ENCODE peak calls at places on chromosomes 12 and 14, in six cellular contexts. One of them, this sample, is unnamed.
A peak's percentile ranks its signal among the peaks of the same experiment; 100 is the strongest.

GRCh38 chr12:132143328-132144071 is 619 bp downstream of the DDX51 start:
- DNase-seq in adrenal gland: no peak
- DNase-seq in ovary: no peak
- DNase-seq in HepG2: no peak
- DNase-seq in testis: no peak
- DNase-seq in tibial nerve: no peak
- DNase-seq in this sample: no peak

GRCh38 chr12:124464062-124464461 is 103.3 kb downstream of the NCOR2 start:
- DNase-seq in tibial nerve: no peak
- DNase-seq in HepG2: no peak
- DNase-seq in ovary: peak; percentile 29
- DNase-seq in adrenal gland: no peak
- DNase-seq in testis: peak; percentile 69
- DNase-seq in this sample: no peak

GRCh38 chr12:43551971-43552559 is at the start of gene ADAMTS20:
- DNase-seq in adrenal gland: no peak
- DNase-seq in HepG2: no peak
- DNase-seq in ovary: no peak
- DNase-seq in testis: peak; percentile 43
- DNase-seq in tibial nerve: no peak
- DNase-seq in this sample: no peak

GRCh38 chr14:101965796-101966718 is 1.7 kb downstream of the DYNC1H1 start:
- DNase-seq in ovary: no peak
- DNase-seq in tibial nerve: no peak
- DNase-seq in testis: no peak
- DNase-seq in HepG2: no peak
- DNase-seq in adrenal gland: no peak
- DNase-seq in this sample: no peak

GRCh38 chr14:65479386-65479785 is 66.9 kb downstream of the FUT8 start:
- DNase-seq in adrenal gland: no peak
- DNase-seq in ovary: no peak
- DNase-seq in testis: no peak
- DNase-seq in tibial nerve: no peak
- DNase-seq in HepG2: no peak
- DNase-seq in this sample: no peak

GRCh38 chr12:67705394-67706370 is 57.1 kb downstream of the DYRK2 start:
- DNase-seq in adrenal gland: no peak
- DNase-seq in HepG2: no peak
- DNase-seq in ovary: no peak
- DNase-seq in testis: no peak
- DNase-seq in tibial nerve: no peak
- DNase-seq in this sample: no peak

GRCh38 chr12:32533971-32534590 is 134.7 kb downstream of the FGD4 start:
- DNase-seq in ovary: peak; percentile 53
- DNase-seq in testis: peak; percentile 82
- DNase-seq in HepG2: peak; percentile 94
- DNase-seq in adrenal gland: peak; percentile 76
- DNase-seq in tibial nerve: peak; percentile 53
- DNase-seq in this sample: peak; percentile 55

GRCh38 chr12:96020314-96021003 is 14.9 kb downstream of the LTA4H start:
- DNase-seq in tibial nerve: no peak
- DNase-seq in testis: no peak
- DNase-seq in ovary: no peak
- DNase-seq in HepG2: no peak
- DNase-seq in adrenal gland: no peak
- DNase-seq in this sample: no peak

GRCh38 chr12:106301611-106302321 is 767 bp upstream of the TCP11L2 start:
- DNase-seq in tibial nerve: peak; percentile 44
- DNase-seq in adrenal gland: peak; percentile 37
- DNase-seq in testis: peak; percentile 51
- DNase-seq in ovary: no peak
- DNase-seq in HepG2: no peak
- DNase-seq in this sample: peak; percentile 22

GRCh38 chr12:62767946-62768345 is 167.0 kb downstream of the PPM1H start:
- DNase-seq in ovary: no peak
- DNase-seq in tibial nerve: no peak
- DNase-seq in testis: no peak
- DNase-seq in HepG2: no peak
- DNase-seq in adrenal gland: no peak
- DNase-seq in this sample: no peak

GRCh38 chr14:74583689-74584434 is 28.2 kb downstream of the LTBP2 start:
- DNase-seq in testis: no peak
- DNase-seq in ovary: peak; percentile 28
- DNase-seq in adrenal gland: no peak
- DNase-seq in tibial nerve: no peak
- DNase-seq in HepG2: no peak
- DNase-seq in this sample: peak; percentile 82

GRCh38 chr14:104879201-104879982 is 14.3 kb downstream of the CEP170B start:
- DNase-seq in testis: no peak
- DNase-seq in tibial nerve: no peak
- DNase-seq in ovary: peak; percentile 16
- DNase-seq in HepG2: no peak
- DNase-seq in adrenal gland: no peak
- DNase-seq in this sample: no peak

GRCh38 chr14:103550451-103551337 is 11.8 kb downstream of the BAG5 start:
- DNase-seq in ovary: peak; percentile 35
- DNase-seq in adrenal gland: no peak
- DNase-seq in tibial nerve: no peak
- DNase-seq in HepG2: no peak
- DNase-seq in testis: no peak
- DNase-seq in this sample: no peak

GRCh38 chr12:98002887-98003493 is 512.4 kb upstream of the TMPO start:
- DNase-seq in adrenal gland: no peak
- DNase-seq in ovary: no peak
- DNase-seq in HepG2: peak; percentile 36
- DNase-seq in testis: peak; percentile 54
- DNase-seq in tibial nerve: peak; percentile 52
- DNase-seq in this sample: peak; percentile 4

GRCh38 chr12:52029686-52030085 is 21.6 kb upstream of the NR4A1 start:
- DNase-seq in tibial nerve: no peak
- DNase-seq in ovary: no peak
- DNase-seq in HepG2: no peak
- DNase-seq in testis: no peak
- DNase-seq in adrenal gland: no peak
- DNase-seq in this sample: peak; percentile 92

GRCh38 chr14:97851438-97851995 is 1054.3 kb downstream of the VRK1 start:
- DNase-seq in testis: no peak
- DNase-seq in ovary: no peak
- DNase-seq in adrenal gland: no peak
- DNase-seq in tibial nerve: no peak
- DNase-seq in HepG2: no peak
- DNase-seq in this sample: no peak

GRCh38 chr12:82652071-82652470 is 34.6 kb upstream of the TMTC2 start:
- DNase-seq in testis: no peak
- DNase-seq in HepG2: no peak
- DNase-seq in ovary: no peak
- DNase-seq in adrenal gland: no peak
- DNase-seq in tibial nerve: no peak
- DNase-seq in this sample: no peak

GRCh38 chr14:24436355-24437019 is 6.1 kb downstream of the SDR39U1 start:
- DNase-seq in testis: no peak
- DNase-seq in HepG2: peak; percentile 83
- DNase-seq in adrenal gland: peak; percentile 64
- DNase-seq in ovary: peak; percentile 43
- DNase-seq in tibial nerve: peak; percentile 44
- DNase-seq in this sample: peak; percentile 49

GRCh38 chr14:68946423-68946822 is 32.7 kb downstream of the ACTN1 start:
- DNase-seq in tibial nerve: no peak
- DNase-seq in adrenal gland: no peak
- DNase-seq in HepG2: no peak
- DNase-seq in ovary: no peak
- DNase-seq in testis: no peak
- DNase-seq in this sample: no peak

GRCh38 chr14:68949236-68949965 is 29.7 kb downstream of the ACTN1 start:
- DNase-seq in ovary: no peak
- DNase-seq in adrenal gland: no peak
- DNase-seq in testis: no peak
- DNase-seq in tibial nerve: no peak
- DNase-seq in HepG2: no peak
- DNase-seq in this sample: no peak

GRCh38 chr14:68948686-68949085 is 30.4 kb downstream of the ACTN1 start:
- DNase-seq in ovary: no peak
- DNase-seq in testis: no peak
- DNase-seq in adrenal gland: no peak
- DNase-seq in tibial nerve: no peak
- DNase-seq in HepG2: no peak
- DNase-seq in this sample: no peak

GRCh38 chr14:68945585-68946289 is 33.4 kb downstream of the ACTN1 start:
- DNase-seq in testis: no peak
- DNase-seq in ovary: no peak
- DNase-seq in HepG2: peak; percentile 72
- DNase-seq in tibial nerve: no peak
- DNase-seq in adrenal gland: no peak
- DNase-seq in this sample: no peak

DNA sequence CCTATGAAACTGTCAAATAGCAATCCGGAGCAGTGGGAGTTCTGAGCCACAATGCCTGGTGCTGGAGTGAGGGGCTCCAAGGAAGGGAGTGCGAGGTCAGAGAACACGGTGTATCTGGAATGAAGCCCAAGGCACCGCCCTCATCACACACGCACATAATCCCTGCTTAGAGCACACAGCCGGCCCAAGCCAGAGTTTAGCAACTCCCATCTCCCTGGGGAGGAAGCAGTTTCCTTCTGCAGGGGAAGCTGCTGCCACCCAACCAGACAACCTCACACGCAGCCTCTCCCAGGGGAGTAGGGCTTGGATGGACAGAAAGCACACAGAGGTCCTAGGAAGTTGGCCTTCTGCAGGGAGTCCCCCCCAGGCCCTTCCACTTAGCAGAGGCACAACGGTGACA is 31.3 kb downstream of the ACTN1 start:
- DNase-seq in testis: peak; percentile 41
- DNase-seq in tibial nerve: peak; percentile 66
- DNase-seq in adrenal gland: peak; percentile 59
- DNase-seq in HepG2: no peak
- DNase-seq in ovary: no peak
- DNase-seq in this sample: no peak
- TF ChIP-seq POLR2A in testis: no peak
- TF ChIP-seq POLR2A in tibial nerve: no peak
- TF ChIP-seq POLR2A in adrenal gland: no peak
- TF ChIP-seq POLR2A in HepG2: no peak
- TF ChIP-seq POLR2A in ovary: no peak
- TF ChIP-seq POLR2A in this sample: no peak

GRCh38 chr12:57430931-57431566 is at the start of gene R3HDM2:
- DNase-seq in HepG2: peak; percentile 89
- DNase-seq in adrenal gland: peak; percentile 96
- DNase-seq in testis: peak; percentile 97
- DNase-seq in ovary: peak; percentile 96
- DNase-seq in tibial nerve: peak; percentile 89
- DNase-seq in this sample: peak; percentile 95
- TF ChIP-seq POLR2A in HepG2: peak; percentile 88
- TF ChIP-seq POLR2A in adrenal gland: peak; percentile 95
- TF ChIP-seq POLR2A in testis: peak; percentile 86
- TF ChIP-seq POLR2A in ovary: peak; percentile 95
- TF ChIP-seq POLR2A in tibial nerve: peak; percentile 90
- TF ChIP-seq POLR2A in this sample: peak; percentile 90

DNA sequence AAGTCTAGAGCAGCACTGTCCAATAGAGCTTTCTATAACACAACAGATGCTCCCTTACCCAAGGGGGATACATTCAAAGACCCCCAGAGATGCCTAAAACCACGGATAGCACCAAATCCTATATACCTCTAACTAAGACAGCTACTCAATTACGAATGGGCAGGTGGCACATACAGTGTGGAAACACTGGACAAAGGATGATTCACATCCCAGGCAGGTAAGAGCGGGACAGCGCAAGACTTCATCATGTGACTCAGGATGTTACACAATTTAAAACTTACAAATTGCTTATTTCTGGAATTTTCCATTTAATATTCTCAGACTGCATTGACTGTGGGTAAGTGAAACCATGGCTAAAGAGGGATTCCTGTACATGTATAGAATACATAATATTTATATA is 5.5 kb upstream of the HCFC2 start:
- DNase-seq in tibial nerve: no peak
- DNase-seq in ovary: no peak
- DNase-seq in adrenal gland: no peak
- DNase-seq in HepG2: no peak
- DNase-seq in testis: no peak
- DNase-seq in this sample: no peak
- TF ChIP-seq POLR2A in tibial nerve: no peak
- TF ChIP-seq POLR2A in ovary: no peak
- TF ChIP-seq POLR2A in adrenal gland: no peak
- TF ChIP-seq POLR2A in HepG2: no peak
- TF ChIP-seq POLR2A in testis: no peak
- TF ChIP-seq POLR2A in this sample: no peak

GRCh38 chr14:59186316-59186715 is 2.2 kb upstream of the DAAM1 start:
- DNase-seq in HepG2: no peak
- DNase-seq in ovary: no peak
- DNase-seq in testis: no peak
- DNase-seq in tibial nerve: no peak
- DNase-seq in adrenal gland: no peak
- DNase-seq in this sample: no peak

GRCh38 chr14:59189822-59190368 is 1.4 kb downstream of the DAAM1 start:
- DNase-seq in tibial nerve: peak; percentile 82
- DNase-seq in ovary: peak; percentile 83
- DNase-seq in testis: peak; percentile 96
- DNase-seq in HepG2: peak; percentile 75
- DNase-seq in adrenal gland: peak; percentile 92
- DNase-seq in this sample: peak; percentile 76

GRCh38 chr14:59189281-59189821 is 884 bp downstream of the DAAM1 start:
- DNase-seq in tibial nerve: no peak
- DNase-seq in HepG2: no peak
- DNase-seq in ovary: peak; percentile 39
- DNase-seq in adrenal gland: peak; percentile 15
- DNase-seq in testis: peak; percentile 33
- DNase-seq in this sample: no peak

GRCh38 chr14:59188461-59189280 is at the start of gene DAAM1:
- DNase-seq in ovary: peak; percentile 96
- DNase-seq in tibial nerve: peak; percentile 95
- DNase-seq in adrenal gland: peak; percentile 99
- DNase-seq in HepG2: peak; percentile 97
- DNase-seq in testis: peak; percentile 99
- DNase-seq in this sample: peak; percentile 65

GRCh38 chr14:59187802-59188460 is 536 bp upstream of the DAAM1 start:
- DNase-seq in HepG2: no peak
- DNase-seq in testis: peak; percentile 54
- DNase-seq in tibial nerve: peak; percentile 24
- DNase-seq in ovary: peak; percentile 37
- DNase-seq in adrenal gland: peak; percentile 19
- DNase-seq in this sample: no peak
- TF ChIP-seq POLR2A in HepG2: peak; percentile 71
- TF ChIP-seq POLR2A in testis: no peak
- TF ChIP-seq POLR2A in tibial nerve: no peak
- TF ChIP-seq POLR2A in ovary: no peak
- TF ChIP-seq POLR2A in adrenal gland: no peak
- TF ChIP-seq POLR2A in this sample: no peak